ENCODE peak calls at places on chromosomes 16 and 17, in six cellular contexts. One of them, this sample, is unnamed.

GRCh38 chr17:38585056-38585804 is 20.5 kb downstream of the SRCIN1 start:
- DNase-seq in thoracic aorta: no peak
- DNase-seq in IMR-90: no peak
- DNase-seq in type B pancreatic cell: no peak
- DNase-seq in SK-N-SH: no peak
- DNase-seq in ovary: no peak
- DNase-seq in this sample: no peak

GRCh38 chr16:75248142-75248535 is 3.3 kb downstream of the BCAR1 start:
- DNase-seq in thoracic aorta: no peak
- DNase-seq in IMR-90: no peak
- DNase-seq in ovary: no peak
- DNase-seq in type B pancreatic cell: no peak
- DNase-seq in SK-N-SH: no peak
- DNase-seq in this sample: no peak

GRCh38 chr16:67406111-67406593 is 10.1 kb downstream of the ZDHHC1 start:
- DNase-seq in IMR-90: no peak
- DNase-seq in SK-N-SH: no peak
- DNase-seq in type B pancreatic cell: no peak
- DNase-seq in thoracic aorta: no peak
- DNase-seq in ovary: peak
- DNase-seq in this sample: no peak

GRCh38 chr16:78742501-78743283 is 643.2 kb downstream of the WWOX start:
- DNase-seq in IMR-90: peak
- DNase-seq in type B pancreatic cell: no peak
- DNase-seq in ovary: no peak
- DNase-seq in SK-N-SH: no peak
- DNase-seq in thoracic aorta: no peak
- DNase-seq in this sample: no peak

GRCh38 chr16:84423416-84423837 is 55.1 kb downstream of the ATP2C2 start:
- DNase-seq in type B pancreatic cell: no peak
- DNase-seq in SK-N-SH: peak
- DNase-seq in ovary: no peak
- DNase-seq in IMR-90: peak
- DNase-seq in thoracic aorta: no peak
- DNase-seq in this sample: no peak

GRCh38 chr16:17578921-17579876 is 108.4 kb upstream of the XYLT1 start:
- DNase-seq in ovary: peak
- DNase-seq in thoracic aorta: peak
- DNase-seq in IMR-90: peak
- DNase-seq in type B pancreatic cell: peak
- DNase-seq in SK-N-SH: peak
- DNase-seq in this sample: peak

GRCh38 chr16:29962344-29962994 is 590 bp downstream of the TMEM219 start:
- DNase-seq in thoracic aorta: no peak
- DNase-seq in ovary: no peak
- DNase-seq in IMR-90: peak
- DNase-seq in type B pancreatic cell: no peak
- DNase-seq in SK-N-SH: no peak
- DNase-seq in this sample: no peak

GRCh38 chr17:6427284-6427781 is 7.6 kb downstream of the AIPL1 start:
- DNase-seq in SK-N-SH: no peak
- DNase-seq in type B pancreatic cell: no peak
- DNase-seq in IMR-90: peak
- DNase-seq in ovary: no peak
- DNase-seq in thoracic aorta: no peak
- DNase-seq in this sample: no peak

GRCh38 chr17:49995055-49995738 is at the start of gene DLX3:
- DNase-seq in thoracic aorta: peak
- DNase-seq in SK-N-SH: peak
- DNase-seq in ovary: peak
- DNase-seq in IMR-90: peak
- DNase-seq in type B pancreatic cell: peak
- DNase-seq in this sample: peak

GRCh38 chr16:88454315-88455057 is 1.4 kb downstream of the ZFPM1 start:
- DNase-seq in ovary: no peak
- DNase-seq in thoracic aorta: no peak
- DNase-seq in SK-N-SH: peak
- DNase-seq in type B pancreatic cell: no peak
- DNase-seq in IMR-90: no peak
- DNase-seq in this sample: no peak

GRCh38 chr16:4987580-4988374 is 29.6 kb downstream of the SEC14L5 start:
- DNase-seq in IMR-90: no peak
- DNase-seq in SK-N-SH: peak
- DNase-seq in ovary: no peak
- DNase-seq in type B pancreatic cell: no peak
- DNase-seq in thoracic aorta: no peak
- DNase-seq in this sample: no peak

GRCh38 chr17:71500761-71501555 is 619.9 kb upstream of the SOX9 start:
- DNase-seq in SK-N-SH: no peak
- DNase-seq in ovary: no peak
- DNase-seq in type B pancreatic cell: no peak
- DNase-seq in IMR-90: no peak
- DNase-seq in thoracic aorta: no peak
- DNase-seq in this sample: no peak

GRCh38 chr17:9051561-9051960 is 30.3 kb downstream of the NTN1 start:
- DNase-seq in SK-N-SH: no peak
- DNase-seq in IMR-90: no peak
- DNase-seq in thoracic aorta: no peak
- DNase-seq in ovary: no peak
- DNase-seq in type B pancreatic cell: no peak
- DNase-seq in this sample: no peak

GRCh38 chr17:79992657-79993389 is 42.8 kb downstream of the TBC1D16 start:
- DNase-seq in SK-N-SH: no peak
- DNase-seq in ovary: no peak
- DNase-seq in thoracic aorta: no peak
- DNase-seq in IMR-90: no peak
- DNase-seq in type B pancreatic cell: no peak
- DNase-seq in this sample: no peak

GRCh38 chr17:54749157-54749556 is 151.5 kb upstream of the TOM1L1 start:
- DNase-seq in IMR-90: no peak
- DNase-seq in thoracic aorta: no peak
- DNase-seq in SK-N-SH: no peak
- DNase-seq in type B pancreatic cell: no peak
- DNase-seq in ovary: no peak
- DNase-seq in this sample: no peak

GRCh38 chr16:31010539-31010938 is at the start of gene STX1B:
- DNase-seq in thoracic aorta: no peak
- DNase-seq in SK-N-SH: peak
- DNase-seq in IMR-90: no peak
- DNase-seq in ovary: no peak
- DNase-seq in type B pancreatic cell: no peak
- DNase-seq in this sample: peak

GRCh38 chr17:38852771-38853291 is 690 bp downstream of the RPL23 start:
- DNase-seq in IMR-90: no peak
- DNase-seq in thoracic aorta: no peak
- DNase-seq in type B pancreatic cell: no peak
- DNase-seq in ovary: no peak
- DNase-seq in SK-N-SH: no peak
- DNase-seq in this sample: no peak

GRCh38 chr16:75096730-75097129 is 19.9 kb downstream of the LDHD start:
- DNase-seq in type B pancreatic cell: no peak
- DNase-seq in thoracic aorta: no peak
- DNase-seq in SK-N-SH: peak
- DNase-seq in IMR-90: no peak
- DNase-seq in ovary: no peak
- DNase-seq in this sample: no peak

GRCh38 chr17:57988301-57989010 is 402 bp upstream of the VEZF1 start:
- DNase-seq in ovary: peak
- DNase-seq in IMR-90: peak
- DNase-seq in thoracic aorta: no peak
- DNase-seq in SK-N-SH: peak
- DNase-seq in type B pancreatic cell: no peak
- DNase-seq in this sample: peak

GRCh38 chr16:67246081-67246944 is 968 bp downstream of the FHOD1 start:
- DNase-seq in IMR-90: peak
- DNase-seq in ovary: peak
- DNase-seq in type B pancreatic cell: peak
- DNase-seq in thoracic aorta: no peak
- DNase-seq in SK-N-SH: peak
- DNase-seq in this sample: peak

GRCh38 chr16:58462997-58463891 is 36.7 kb upstream of the NDRG4 start:
- DNase-seq in IMR-90: no peak
- DNase-seq in SK-N-SH: peak
- DNase-seq in ovary: no peak
- DNase-seq in thoracic aorta: no peak
- DNase-seq in type B pancreatic cell: no peak
- DNase-seq in this sample: peak

GRCh38 chr16:90026135-90026534 is 6.9 kb upstream of the DBNDD1 start:
- DNase-seq in thoracic aorta: no peak
- DNase-seq in IMR-90: no peak
- DNase-seq in SK-N-SH: no peak
- DNase-seq in ovary: no peak
- DNase-seq in type B pancreatic cell: no peak
- DNase-seq in this sample: no peak

GRCh38 chr16:80671281-80671849 is 130.6 kb downstream of the DYNLRB2 start:
- DNase-seq in type B pancreatic cell: no peak
- DNase-seq in thoracic aorta: no peak
- DNase-seq in IMR-90: no peak
- DNase-seq in ovary: no peak
- DNase-seq in SK-N-SH: no peak
- DNase-seq in this sample: no peak

GRCh38 chr16:64952177-64952576 is 169.7 kb downstream of the CDH11 start:
- DNase-seq in thoracic aorta: no peak
- DNase-seq in SK-N-SH: no peak
- DNase-seq in type B pancreatic cell: no peak
- DNase-seq in ovary: no peak
- DNase-seq in IMR-90: peak
- DNase-seq in this sample: no peak

GRCh38 chr17:6914711-6915110 is 81.1 kb upstream of the ALOX12 start:
- DNase-seq in type B pancreatic cell: no peak
- DNase-seq in IMR-90: peak
- DNase-seq in ovary: no peak
- DNase-seq in thoracic aorta: no peak
- DNase-seq in SK-N-SH: no peak
- DNase-seq in this sample: no peak

DNA sequence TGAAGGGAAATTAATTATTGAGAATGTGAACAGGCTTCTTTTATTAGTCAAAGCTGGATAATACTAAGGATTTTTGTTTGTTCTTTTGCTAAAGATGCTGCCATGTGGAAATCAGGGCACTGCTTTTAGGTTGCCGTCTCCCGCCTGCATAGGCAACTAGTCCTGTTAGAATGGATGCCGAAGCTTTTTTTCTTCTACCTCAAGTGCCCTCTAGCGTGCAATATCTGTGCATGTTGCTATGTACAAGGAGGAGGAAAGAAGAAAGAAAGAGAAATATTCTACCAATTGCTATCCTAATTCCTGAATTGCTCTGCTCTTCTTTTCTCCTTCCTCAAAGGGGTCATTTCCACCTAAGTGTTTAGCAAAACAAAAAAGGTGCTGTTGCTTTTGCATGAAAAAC is 5.2 kb upstream of the CDH8 start:
- DNase-seq in IMR-90: no peak
- DNase-seq in type B pancreatic cell: no peak
- DNase-seq in SK-N-SH: peak
- DNase-seq in ovary: no peak
- DNase-seq in thoracic aorta: no peak
- DNase-seq in this sample: peak
- TF ChIP-seq CTCF in IMR-90: no peak
- TF ChIP-seq CTCF in type B pancreatic cell: peak
- TF ChIP-seq CTCF in SK-N-SH: peak
- TF ChIP-seq CTCF in ovary: no peak
- TF ChIP-seq CTCF in thoracic aorta: peak
- TF ChIP-seq CTCF in this sample: peak

GRCh38 chr16:23594186-23594585 is 1.9 kb downstream of the NDUFAB1 start:
- DNase-seq in thoracic aorta: no peak
- DNase-seq in type B pancreatic cell: no peak
- DNase-seq in ovary: no peak
- DNase-seq in IMR-90: no peak
- DNase-seq in SK-N-SH: no peak
- DNase-seq in this sample: no peak

GRCh38 chr16:23595951-23596720 is at the start of gene NDUFAB1:
- DNase-seq in IMR-90: peak
- DNase-seq in type B pancreatic cell: peak
- DNase-seq in ovary: peak
- DNase-seq in SK-N-SH: peak
- DNase-seq in thoracic aorta: peak
- DNase-seq in this sample: peak

GRCh38 chr16:23595246-23595950 is 718 bp downstream of the NDUFAB1 start:
- DNase-seq in thoracic aorta: no peak
- DNase-seq in type B pancreatic cell: no peak
- DNase-seq in SK-N-SH: peak
- DNase-seq in IMR-90: no peak
- DNase-seq in ovary: no peak
- DNase-seq in this sample: no peak

DNA sequence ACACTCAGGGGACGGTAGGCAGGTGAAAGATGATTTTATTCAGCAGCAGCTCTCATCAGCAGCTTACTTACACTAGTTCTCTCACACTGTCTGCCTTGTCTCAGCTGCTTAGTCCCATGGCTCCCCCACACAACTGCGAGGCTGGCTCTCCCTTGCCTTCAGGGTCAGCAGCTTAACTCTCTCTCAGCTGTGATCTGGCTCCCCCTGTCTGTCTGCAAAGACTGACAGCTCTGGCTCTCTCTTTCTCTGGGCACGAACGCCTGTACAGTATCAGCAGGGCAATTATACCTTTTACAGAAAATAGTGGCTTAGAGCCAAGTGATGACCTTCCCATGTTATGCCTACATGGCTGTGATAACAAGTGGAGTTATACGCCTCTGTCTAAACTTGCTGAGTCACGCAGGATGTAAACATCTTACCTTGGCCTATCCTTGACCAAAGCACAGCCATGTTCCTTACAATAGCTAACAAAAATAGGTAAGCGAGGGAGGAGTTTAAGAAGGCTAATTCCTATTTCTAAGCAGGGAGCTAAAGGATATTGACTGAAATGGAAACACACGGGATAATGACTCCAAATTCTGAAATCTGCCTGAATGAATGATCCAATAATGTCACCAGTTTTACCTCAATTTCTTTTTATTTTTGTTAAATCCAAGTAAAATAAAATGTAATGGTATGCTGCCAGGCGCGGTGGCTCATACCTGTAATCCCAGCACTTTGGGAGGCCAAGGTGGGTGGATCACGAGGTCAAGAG is 1.1 kb upstream of the NDUFAB1 start:
- DNase-seq in SK-N-SH: peak
- DNase-seq in thoracic aorta: no peak
- DNase-seq in IMR-90: no peak
- DNase-seq in ovary: no peak
- DNase-seq in type B pancreatic cell: no peak
- DNase-seq in this sample: peak
- TF ChIP-seq CTCF in SK-N-SH: no peak
- TF ChIP-seq CTCF in thoracic aorta: no peak
- TF ChIP-seq CTCF in IMR-90: no peak
- TF ChIP-seq CTCF in ovary: no peak
- TF ChIP-seq CTCF in type B pancreatic cell: no peak
- TF ChIP-seq CTCF in this sample: no peak

GRCh38 chr17:37239690-37240344 is 136.0 kb upstream of the C17orf78 start:
- DNase-seq in type B pancreatic cell: no peak
- DNase-seq in SK-N-SH: peak
- DNase-seq in IMR-90: peak
- DNase-seq in thoracic aorta: no peak
- DNase-seq in ovary: no peak
- DNase-seq in this sample: no peak
- TF ChIP-seq CTCF in type B pancreatic cell: peak
- TF ChIP-seq CTCF in SK-N-SH: peak
- TF ChIP-seq CTCF in IMR-90: peak
- TF ChIP-seq CTCF in thoracic aorta: peak
- TF ChIP-seq CTCF in ovary: peak
- TF ChIP-seq CTCF in this sample: peak

GRCh38 chr17:14198013-14198412 is 38.6 kb downstream of the CDRT15 start:
- DNase-seq in IMR-90: no peak
- DNase-seq in SK-N-SH: peak
- DNase-seq in thoracic aorta: no peak
- DNase-seq in type B pancreatic cell: no peak
- DNase-seq in ovary: no peak
- DNase-seq in this sample: peak
- TF ChIP-seq CTCF in IMR-90: no peak
- TF ChIP-seq CTCF in SK-N-SH: no peak
- TF ChIP-seq CTCF in thoracic aorta: no peak
- TF ChIP-seq CTCF in type B pancreatic cell: no peak
- TF ChIP-seq CTCF in ovary: no peak
- TF ChIP-seq CTCF in this sample: no peak